ENCODE peak calls at places on chromosomes 6 and 20, in eight cellular contexts. One of them, this sample, is unnamed.

GRCh38 chr6:112343375-112343774 is 3.8 kb upstream of the RFPL4B start:
- DNase-seq in SK-N-SH: no peak
- DNase-seq in OCI-LY7: no peak
- DNase-seq in omental fat pad: no peak
- DNase-seq in dorsolateral prefrontal cortex: no peak
- DNase-seq in CD8-positive, alpha-beta T cell: no peak
- DNase-seq in MCF 10A: no peak
- DNase-seq in HCT116: no peak
- DNase-seq in this sample: no peak

GRCh38 chr6:136587527-136587926 is 37.3 kb upstream of the MAP7 start:
- DNase-seq in CD8-positive, alpha-beta T cell: no peak
- DNase-seq in OCI-LY7: no peak
- DNase-seq in MCF 10A: no peak
- DNase-seq in SK-N-SH: no peak
- DNase-seq in HCT116: no peak
- DNase-seq in omental fat pad: no peak
- DNase-seq in dorsolateral prefrontal cortex: no peak
- DNase-seq in this sample: no peak

GRCh38 chr20:31341470-31341869 is 26.9 kb upstream of the DEFB118 start:
- DNase-seq in HCT116: no peak
- DNase-seq in dorsolateral prefrontal cortex: no peak
- DNase-seq in MCF 10A: no peak
- DNase-seq in OCI-LY7: no peak
- DNase-seq in omental fat pad: no peak
- DNase-seq in CD8-positive, alpha-beta T cell: no peak
- DNase-seq in SK-N-SH: no peak
- DNase-seq in this sample: no peak

GRCh38 chr6:26220353-26220970 is 133.2 kb downstream of the HFE start:
- DNase-seq in dorsolateral prefrontal cortex: no peak
- DNase-seq in HCT116: no peak
- DNase-seq in omental fat pad: no peak
- DNase-seq in CD8-positive, alpha-beta T cell: no peak
- DNase-seq in MCF 10A: no peak
- DNase-seq in SK-N-SH: no peak
- DNase-seq in OCI-LY7: peak
- DNase-seq in this sample: no peak

GRCh38 chr6:136599324-136600011 is 49.2 kb upstream of the MAP7 start:
- DNase-seq in omental fat pad: no peak
- DNase-seq in SK-N-SH: no peak
- DNase-seq in OCI-LY7: no peak
- DNase-seq in HCT116: no peak
- DNase-seq in MCF 10A: no peak
- DNase-seq in CD8-positive, alpha-beta T cell: no peak
- DNase-seq in dorsolateral prefrontal cortex: no peak
- DNase-seq in this sample: no peak

GRCh38 chr6:6581014-6581413 is 7.5 kb upstream of the LY86 start:
- DNase-seq in CD8-positive, alpha-beta T cell: peak
- DNase-seq in dorsolateral prefrontal cortex: no peak
- DNase-seq in HCT116: no peak
- DNase-seq in MCF 10A: no peak
- DNase-seq in SK-N-SH: no peak
- DNase-seq in omental fat pad: no peak
- DNase-seq in OCI-LY7: no peak
- DNase-seq in this sample: no peak

GRCh38 chr6:139853302-139853992 is 479.0 kb upstream of the CITED2 start:
- DNase-seq in HCT116: no peak
- DNase-seq in CD8-positive, alpha-beta T cell: no peak
- DNase-seq in OCI-LY7: no peak
- DNase-seq in SK-N-SH: no peak
- DNase-seq in dorsolateral prefrontal cortex: no peak
- DNase-seq in MCF 10A: no peak
- DNase-seq in omental fat pad: no peak
- DNase-seq in this sample: no peak

GRCh38 chr6:144284753-144285547 is at the start of gene UTRN:
- DNase-seq in omental fat pad: no peak
- DNase-seq in dorsolateral prefrontal cortex: peak
- DNase-seq in HCT116: no peak
- DNase-seq in OCI-LY7: no peak
- DNase-seq in CD8-positive, alpha-beta T cell: peak
- DNase-seq in SK-N-SH: peak
- DNase-seq in MCF 10A: peak
- DNase-seq in this sample: peak

GRCh38 chr6:135833806-135834205 is 17.7 kb upstream of the PDE7B start:
- DNase-seq in dorsolateral prefrontal cortex: no peak
- DNase-seq in OCI-LY7: no peak
- DNase-seq in SK-N-SH: no peak
- DNase-seq in MCF 10A: no peak
- DNase-seq in HCT116: no peak
- DNase-seq in CD8-positive, alpha-beta T cell: no peak
- DNase-seq in omental fat pad: no peak
- DNase-seq in this sample: no peak

GRCh38 chr20:62208061-62208804 is 11.8 kb downstream of the HRH3 start:
- DNase-seq in CD8-positive, alpha-beta T cell: no peak
- DNase-seq in SK-N-SH: no peak
- DNase-seq in omental fat pad: no peak
- DNase-seq in HCT116: no peak
- DNase-seq in OCI-LY7: no peak
- DNase-seq in MCF 10A: no peak
- DNase-seq in dorsolateral prefrontal cortex: no peak
- DNase-seq in this sample: no peak

GRCh38 chr6:50822078-50822476 is 3.4 kb downstream of the TFAP2B start:
- DNase-seq in CD8-positive, alpha-beta T cell: no peak
- DNase-seq in dorsolateral prefrontal cortex: no peak
- DNase-seq in MCF 10A: peak
- DNase-seq in OCI-LY7: no peak
- DNase-seq in omental fat pad: no peak
- DNase-seq in SK-N-SH: no peak
- DNase-seq in HCT116: no peak
- DNase-seq in this sample: no peak

GRCh38 chr6:41344865-41345264 is 9.5 kb downstream of the NCR2 start:
- DNase-seq in HCT116: no peak
- DNase-seq in CD8-positive, alpha-beta T cell: peak
- DNase-seq in OCI-LY7: no peak
- DNase-seq in omental fat pad: no peak
- DNase-seq in MCF 10A: no peak
- DNase-seq in dorsolateral prefrontal cortex: no peak
- DNase-seq in SK-N-SH: no peak
- DNase-seq in this sample: peak

GRCh38 chr6:145051661-145052060 is 683.7 kb downstream of the EPM2A start:
- DNase-seq in SK-N-SH: no peak
- DNase-seq in dorsolateral prefrontal cortex: no peak
- DNase-seq in MCF 10A: peak
- DNase-seq in omental fat pad: no peak
- DNase-seq in CD8-positive, alpha-beta T cell: no peak
- DNase-seq in HCT116: no peak
- DNase-seq in OCI-LY7: no peak
- DNase-seq in this sample: no peak

GRCh38 chr6:147868493-147869222 is 360.2 kb downstream of the SAMD5 start:
- DNase-seq in omental fat pad: no peak
- DNase-seq in dorsolateral prefrontal cortex: no peak
- DNase-seq in OCI-LY7: no peak
- DNase-seq in HCT116: no peak
- DNase-seq in CD8-positive, alpha-beta T cell: no peak
- DNase-seq in SK-N-SH: no peak
- DNase-seq in MCF 10A: no peak
- DNase-seq in this sample: no peak

GRCh38 chr6:31651602-31652191 is 764 bp downstream of the BAG6 start:
- DNase-seq in dorsolateral prefrontal cortex: no peak
- DNase-seq in CD8-positive, alpha-beta T cell: no peak
- DNase-seq in omental fat pad: no peak
- DNase-seq in SK-N-SH: peak
- DNase-seq in HCT116: peak
- DNase-seq in OCI-LY7: no peak
- DNase-seq in MCF 10A: peak
- DNase-seq in this sample: no peak

GRCh38 chr6:28566527-28567252 is 41.0 kb downstream of the GPX5 start:
- DNase-seq in MCF 10A: no peak
- DNase-seq in omental fat pad: no peak
- DNase-seq in HCT116: no peak
- DNase-seq in SK-N-SH: no peak
- DNase-seq in dorsolateral prefrontal cortex: no peak
- DNase-seq in OCI-LY7: no peak
- DNase-seq in CD8-positive, alpha-beta T cell: no peak
- DNase-seq in this sample: no peak

GRCh38 chr6:165091121-165091785 is 218.2 kb downstream of the C6orf118 start:
- DNase-seq in HCT116: no peak
- DNase-seq in CD8-positive, alpha-beta T cell: no peak
- DNase-seq in MCF 10A: no peak
- DNase-seq in OCI-LY7: no peak
- DNase-seq in omental fat pad: no peak
- DNase-seq in dorsolateral prefrontal cortex: no peak
- DNase-seq in SK-N-SH: no peak
- DNase-seq in this sample: no peak

GRCh38 chr6:157981132-157981394 is 600 bp upstream of the SYNJ2 start:
- DNase-seq in HCT116: no peak
- DNase-seq in CD8-positive, alpha-beta T cell: no peak
- DNase-seq in SK-N-SH: no peak
- DNase-seq in OCI-LY7: no peak
- DNase-seq in omental fat pad: no peak
- DNase-seq in MCF 10A: no peak
- DNase-seq in dorsolateral prefrontal cortex: no peak
- DNase-seq in this sample: no peak

GRCh38 chr20:1473821-1474220 is 7.2 kb upstream of the NSFL1C start:
- DNase-seq in HCT116: no peak
- DNase-seq in dorsolateral prefrontal cortex: no peak
- DNase-seq in MCF 10A: no peak
- DNase-seq in SK-N-SH: no peak
- DNase-seq in OCI-LY7: no peak
- DNase-seq in omental fat pad: no peak
- DNase-seq in CD8-positive, alpha-beta T cell: no peak
- DNase-seq in this sample: no peak

GRCh38 chr20:15496501-15497039 is 1076.7 kb downstream of the KIF16B start:
- DNase-seq in MCF 10A: no peak
- DNase-seq in dorsolateral prefrontal cortex: no peak
- DNase-seq in omental fat pad: no peak
- DNase-seq in OCI-LY7: no peak
- DNase-seq in CD8-positive, alpha-beta T cell: no peak
- DNase-seq in HCT116: no peak
- DNase-seq in SK-N-SH: no peak
- DNase-seq in this sample: no peak

GRCh38 chr6:127420558-127420957 is 38.6 kb downstream of the KIAA0408 start:
- DNase-seq in MCF 10A: peak
- DNase-seq in dorsolateral prefrontal cortex: no peak
- DNase-seq in omental fat pad: peak
- DNase-seq in HCT116: peak
- DNase-seq in SK-N-SH: peak
- DNase-seq in OCI-LY7: peak
- DNase-seq in CD8-positive, alpha-beta T cell: peak
- DNase-seq in this sample: no peak
- TF ChIP-seq CTCF in MCF 10A: peak
- TF ChIP-seq CTCF in dorsolateral prefrontal cortex: peak
- TF ChIP-seq CTCF in omental fat pad: no peak
- TF ChIP-seq CTCF in HCT116: peak
- TF ChIP-seq CTCF in SK-N-SH: peak
- TF ChIP-seq CTCF in OCI-LY7: peak
- TF ChIP-seq CTCF in CD8-positive, alpha-beta T cell: peak
- TF ChIP-seq CTCF in this sample: peak

DNA sequence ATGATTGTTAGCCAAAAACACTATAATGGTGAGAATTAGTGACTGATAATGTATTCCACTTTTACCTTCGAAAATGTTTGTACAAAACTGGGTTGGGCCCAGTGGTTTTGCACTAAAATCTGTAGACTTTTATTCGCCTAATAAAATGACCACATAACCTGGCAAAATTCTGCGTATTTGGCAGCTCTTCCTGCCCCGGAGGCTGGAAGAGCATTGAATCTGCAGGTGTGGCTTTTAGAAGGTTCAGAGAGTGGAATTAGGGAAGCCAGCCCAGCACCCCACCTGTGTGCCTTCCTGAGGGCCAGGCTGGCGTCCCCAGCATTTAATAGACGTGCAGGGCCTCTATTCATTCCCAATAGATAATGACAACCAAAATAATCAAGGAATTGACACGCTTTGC is 256.7 kb downstream of the UST start:
- DNase-seq in OCI-LY7: no peak
- DNase-seq in CD8-positive, alpha-beta T cell: no peak
- DNase-seq in HCT116: no peak
- DNase-seq in omental fat pad: no peak
- DNase-seq in dorsolateral prefrontal cortex: no peak
- DNase-seq in SK-N-SH: no peak
- DNase-seq in MCF 10A: peak
- DNase-seq in this sample: no peak
- TF ChIP-seq CTCF in OCI-LY7: no peak
- TF ChIP-seq CTCF in CD8-positive, alpha-beta T cell: no peak
- TF ChIP-seq CTCF in HCT116: no peak
- TF ChIP-seq CTCF in omental fat pad: no peak
- TF ChIP-seq CTCF in dorsolateral prefrontal cortex: no peak
- TF ChIP-seq CTCF in SK-N-SH: no peak
- TF ChIP-seq CTCF in MCF 10A: no peak
- TF ChIP-seq CTCF in this sample: no peak

GRCh38 chr6:118843685-118844390 is 50.1 kb upstream of the ASF1A start:
- DNase-seq in OCI-LY7: no peak
- DNase-seq in dorsolateral prefrontal cortex: no peak
- DNase-seq in CD8-positive, alpha-beta T cell: no peak
- DNase-seq in MCF 10A: no peak
- DNase-seq in HCT116: no peak
- DNase-seq in omental fat pad: no peak
- DNase-seq in SK-N-SH: no peak
- DNase-seq in this sample: no peak
- TF ChIP-seq CTCF in OCI-LY7: no peak
- TF ChIP-seq CTCF in dorsolateral prefrontal cortex: no peak
- TF ChIP-seq CTCF in CD8-positive, alpha-beta T cell: no peak
- TF ChIP-seq CTCF in MCF 10A: no peak
- TF ChIP-seq CTCF in HCT116: no peak
- TF ChIP-seq CTCF in omental fat pad: no peak
- TF ChIP-seq CTCF in SK-N-SH: no peak
- TF ChIP-seq CTCF in this sample: no peak

DNA sequence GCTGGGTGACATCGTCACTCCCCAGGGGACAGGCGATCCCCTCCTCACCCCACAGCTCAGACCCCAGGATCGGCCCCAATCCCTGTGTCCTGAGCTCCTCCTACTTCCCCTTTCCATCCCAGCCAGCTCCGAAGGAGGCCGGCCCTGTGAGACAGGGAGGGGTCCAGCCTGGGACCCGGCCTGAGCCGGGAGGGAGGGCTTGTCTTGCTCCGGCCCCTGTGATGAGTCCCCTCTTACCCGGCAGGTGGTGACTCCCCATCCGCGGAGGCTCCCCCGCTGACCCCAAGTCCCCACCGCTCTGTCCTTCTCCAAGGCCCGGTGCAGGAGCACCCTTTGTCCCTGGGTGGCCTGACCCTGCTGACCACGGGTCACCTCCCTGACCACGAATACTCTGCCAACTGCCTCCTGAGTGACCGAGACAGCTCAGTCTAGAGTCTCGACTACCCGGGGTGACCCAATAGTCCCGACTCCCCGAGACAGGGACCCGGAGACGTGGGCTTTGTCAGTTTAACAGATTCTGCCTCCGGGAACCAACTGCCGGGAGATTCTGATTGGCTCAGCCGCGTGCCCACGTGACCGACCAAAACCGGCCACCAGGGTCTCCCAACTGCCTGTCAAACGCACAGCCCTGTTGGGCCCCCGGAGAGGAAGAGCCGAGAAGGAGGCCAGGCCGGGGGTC is 187.4 kb upstream of the PROKR2 start:
- DNase-seq in HCT116: no peak
- DNase-seq in dorsolateral prefrontal cortex: peak
- DNase-seq in CD8-positive, alpha-beta T cell: no peak
- DNase-seq in OCI-LY7: no peak
- DNase-seq in MCF 10A: no peak
- DNase-seq in omental fat pad: no peak
- DNase-seq in SK-N-SH: peak
- DNase-seq in this sample: no peak
- TF ChIP-seq CTCF in HCT116: peak
- TF ChIP-seq CTCF in dorsolateral prefrontal cortex: no peak
- TF ChIP-seq CTCF in CD8-positive, alpha-beta T cell: no peak
- TF ChIP-seq CTCF in OCI-LY7: no peak
- TF ChIP-seq CTCF in MCF 10A: no peak
- TF ChIP-seq CTCF in omental fat pad: no peak
- TF ChIP-seq CTCF in SK-N-SH: no peak
- TF ChIP-seq CTCF in this sample: no peak

GRCh38 chr6:159681104-159681503 is 11.9 kb downstream of the SOD2 start:
- DNase-seq in OCI-LY7: no peak
- DNase-seq in dorsolateral prefrontal cortex: no peak
- DNase-seq in MCF 10A: no peak
- DNase-seq in HCT116: no peak
- DNase-seq in omental fat pad: no peak
- DNase-seq in SK-N-SH: no peak
- DNase-seq in CD8-positive, alpha-beta T cell: no peak
- DNase-seq in this sample: no peak
- TF ChIP-seq CTCF in OCI-LY7: no peak
- TF ChIP-seq CTCF in dorsolateral prefrontal cortex: no peak
- TF ChIP-seq CTCF in MCF 10A: no peak
- TF ChIP-seq CTCF in HCT116: no peak
- TF ChIP-seq CTCF in omental fat pad: no peak
- TF ChIP-seq CTCF in SK-N-SH: no peak
- TF ChIP-seq CTCF in CD8-positive, alpha-beta T cell: no peak
- TF ChIP-seq CTCF in this sample: no peak